ENCODE peak calls at places on chromosomes 4 and X, in five cellular contexts. One of them, this sample, is unnamed.

GRCh38 chr4:20984011-20984836 is 284.0 kb downstream of the PACRGL start:
- DNase-seq in LoVo: no peak
- DNase-seq in lower lobe of right lung: no peak
- DNase-seq in stimulated activated CD4-positive, alpha-beta T cell treated with anti-CD3 and anti-CD28 coated beads, Interleukin-12 subunit alpha, Interleukin-12 subunit beta, amount 100 ng/mL, for 48 hours: no peak
- DNase-seq in SHP77: no peak
- DNase-seq in this sample: no peak

GRCh38 chrX:15820106-15821073 is 30.1 kb downstream of the ZRSR2 start:
- DNase-seq in LoVo: no peak
- DNase-seq in lower lobe of right lung: no peak
- DNase-seq in stimulated activated CD4-positive, alpha-beta T cell treated with anti-CD3 and anti-CD28 coated beads, Interleukin-12 subunit alpha, Interleukin-12 subunit beta, amount 100 ng/mL, for 48 hours: no peak
- DNase-seq in SHP77: no peak
- DNase-seq in this sample: no peak

GRCh38 chr4:107117726-107118125 is 81.6 kb upstream of the DKK2 start:
- DNase-seq in LoVo: no peak
- DNase-seq in lower lobe of right lung: no peak
- DNase-seq in stimulated activated CD4-positive, alpha-beta T cell treated with anti-CD3 and anti-CD28 coated beads, Interleukin-12 subunit alpha, Interleukin-12 subunit beta, amount 100 ng/mL, for 48 hours: no peak
- DNase-seq in SHP77: no peak
- DNase-seq in this sample: no peak

GRCh38 chrX:119190736-119191282 is 45.3 kb upstream of the PGRMC1 start:
- DNase-seq in LoVo: no peak
- DNase-seq in lower lobe of right lung: no peak
- DNase-seq in stimulated activated CD4-positive, alpha-beta T cell treated with anti-CD3 and anti-CD28 coated beads, Interleukin-12 subunit alpha, Interleukin-12 subunit beta, amount 100 ng/mL, for 48 hours: no peak
- DNase-seq in SHP77: no peak
- DNase-seq in this sample: no peak

GRCh38 chr4:81173213-81173612 is 41.8 kb downstream of the PRKG2 start:
- DNase-seq in LoVo: no peak
- DNase-seq in lower lobe of right lung: no peak
- DNase-seq in stimulated activated CD4-positive, alpha-beta T cell treated with anti-CD3 and anti-CD28 coated beads, Interleukin-12 subunit alpha, Interleukin-12 subunit beta, amount 100 ng/mL, for 48 hours: no peak
- DNase-seq in SHP77: no peak
- DNase-seq in this sample: no peak

GRCh38 chr4:161336016-161336415 is 827.8 kb downstream of the FSTL5 start:
- DNase-seq in LoVo: no peak
- DNase-seq in lower lobe of right lung: no peak
- DNase-seq in stimulated activated CD4-positive, alpha-beta T cell treated with anti-CD3 and anti-CD28 coated beads, Interleukin-12 subunit alpha, Interleukin-12 subunit beta, amount 100 ng/mL, for 48 hours: no peak
- DNase-seq in SHP77: no peak
- DNase-seq in this sample: no peak

GRCh38 chrX:38154818-38155217 is 65.9 kb downstream of the SRPX start:
- DNase-seq in LoVo: no peak
- DNase-seq in lower lobe of right lung: no peak
- DNase-seq in stimulated activated CD4-positive, alpha-beta T cell treated with anti-CD3 and anti-CD28 coated beads, Interleukin-12 subunit alpha, Interleukin-12 subunit beta, amount 100 ng/mL, for 48 hours: no peak
- DNase-seq in SHP77: no peak
- DNase-seq in this sample: no peak

GRCh38 chr4:137510866-137511265 is 21.4 kb downstream of the PCDH18 start:
- DNase-seq in LoVo: peak
- DNase-seq in lower lobe of right lung: no peak
- DNase-seq in stimulated activated CD4-positive, alpha-beta T cell treated with anti-CD3 and anti-CD28 coated beads, Interleukin-12 subunit alpha, Interleukin-12 subunit beta, amount 100 ng/mL, for 48 hours: no peak
- DNase-seq in SHP77: no peak
- DNase-seq in this sample: no peak

GRCh38 chrX:65997978-65998717 is 41.7 kb downstream of the VSIG4 start:
- DNase-seq in LoVo: no peak
- DNase-seq in lower lobe of right lung: peak
- DNase-seq in stimulated activated CD4-positive, alpha-beta T cell treated with anti-CD3 and anti-CD28 coated beads, Interleukin-12 subunit alpha, Interleukin-12 subunit beta, amount 100 ng/mL, for 48 hours: no peak
- DNase-seq in SHP77: no peak
- DNase-seq in this sample: peak

GRCh38 chr4:17817027-17817426 is 6.2 kb downstream of the NCAPG start:
- DNase-seq in LoVo: peak
- DNase-seq in lower lobe of right lung: no peak
- DNase-seq in stimulated activated CD4-positive, alpha-beta T cell treated with anti-CD3 and anti-CD28 coated beads, Interleukin-12 subunit alpha, Interleukin-12 subunit beta, amount 100 ng/mL, for 48 hours: no peak
- DNase-seq in SHP77: peak
- DNase-seq in this sample: no peak

GRCh38 chrX:96102997-96103396 is 581.6 kb upstream of the DIAPH2 start:
- DNase-seq in LoVo: no peak
- DNase-seq in lower lobe of right lung: no peak
- DNase-seq in stimulated activated CD4-positive, alpha-beta T cell treated with anti-CD3 and anti-CD28 coated beads, Interleukin-12 subunit alpha, Interleukin-12 subunit beta, amount 100 ng/mL, for 48 hours: no peak
- DNase-seq in SHP77: peak
- DNase-seq in this sample: no peak